ENCODE peak calls at places on chromosomes 6 and 20, in six cellular contexts. X, V, S, R, Z and P are unnamed samples.

GRCh38 chr6:95203153-95203754 is 374.1 kb upstream of the MANEA start:
- DNase-seq in V (peak), X (no peak), R (peak), Z (no peak), S (no peak), P (no peak)

GRCh38 chr6:2659882-2660281 is 90.8 kb downstream of the MYLK4 start:
- DNase-seq in R (no peak), Z (no peak), S (no peak), V (no peak), X (no peak), P (no peak)

GRCh38 chr6:98769546-98769945 is 64.8 kb upstream of the POU3F2 start:
- DNase-seq in R (no peak), S (no peak), V (no peak), X (no peak), Z (no peak), P (no peak)

GRCh38 chr20:29756664-29757063 is 1500.8 kb upstream of the DEFB115 start:
- DNase-seq in V (no peak), R (no peak), Z (no peak), S (no peak), X (no peak), P (no peak)

GRCh38 chr6:1504465-1504864 is 105.2 kb upstream of the FOXC1 start:
- DNase-seq in Z (no peak), X (no peak), V (no peak), S (no peak), R (no peak), P (peak)

GRCh38 chr6:101116337-101116736 is 235.2 kb upstream of the ASCC3 start:
- DNase-seq in S (no peak), X (no peak), V (no peak), Z (no peak), R (no peak), P (no peak)

GRCh38 chr6:159642995-159643394 is 50.0 kb downstream of the SOD2 start:
- DNase-seq in R (no peak), V (no peak), X (no peak), Z (no peak), S (no peak), P (no peak)

GRCh38 chr6:26033132-26033941 is 53.9 kb upstream of the HFE start:
- DNase-seq in S (peak), R (peak), Z (no peak), X (peak), V (peak), P (peak)

GRCh38 chr6:17863971-17864754 is 123.3 kb downstream of the KIF13A start:
- DNase-seq in R (no peak), X (no peak), S (no peak), V (no peak), Z (peak), P (no peak)

GRCh38 chr20:13996265-13996664 is 949 bp downstream of the MACROD2 start:
- DNase-seq in Z (no peak), S (no peak), V (no peak), X (no peak), R (no peak), P (no peak)

GRCh38 chr6:151240036-151240685 is 394 bp downstream of the AKAP12 start:
- DNase-seq in V (peak), R (peak), Z (peak), X (peak), S (no peak), P (peak)

GRCh38 chr20:11204926-11205768 is 531.3 kb upstream of the JAG1 start:
- DNase-seq in X (peak), Z (peak), V (peak), S (peak), R (peak), P (no peak)

GRCh38 chr6:87870606-87871005 is 168.6 kb upstream of the AKIRIN2 start:
- DNase-seq in S (no peak), V (no peak), Z (no peak), R (no peak), X (no peak), P (no peak)

GRCh38 chr6:108074359-108075144 is at the start of gene OSTM1:
- DNase-seq in V (peak), R (peak), Z (peak), X (peak), S (peak), P (peak)

GRCh38 chr20:6026051-6026450 is 27.8 kb downstream of the LRRN4 start:
- DNase-seq in Z (no peak), X (no peak), S (no peak), R (no peak), V (no peak), P (no peak)

GRCh38 chr6:139490482-139490881 is 116.0 kb upstream of the CITED2 start:
- DNase-seq in R (no peak), Z (no peak), V (no peak), S (no peak), X (no peak), P (no peak)

GRCh38 chr20:31560900-31561598 is 44.0 kb upstream of the ID1 start:
- DNase-seq in X (no peak), R (no peak), V (no peak), Z (peak), S (no peak), P (no peak)

GRCh38 chr6:161676566-161676965 is 402.7 kb upstream of the AGPAT4 start:
- DNase-seq in S (no peak), Z (no peak), V (no peak), X (no peak), R (no peak), P (no peak)

GRCh38 chr6:162337412-162337811 is 390.2 kb downstream of the PRKN start:
- DNase-seq in R (no peak), V (no peak), S (no peak), Z (no peak), X (no peak), P (no peak)

GRCh38 chr6:168388641-168389633 is 52.0 kb upstream of the SMOC2 start:
- DNase-seq in Z (no peak), V (no peak), R (no peak), X (no peak), S (no peak), P (no peak)

GRCh38 chr6:159762681-159763293 is 942 bp downstream of the ACAT2 start:
- DNase-seq in V (no peak), Z (peak), X (no peak), S (no peak), R (peak), P (no peak)

GRCh38 chr6:28727559-28728211 is 196.1 kb downstream of the TRIM27 start:
- DNase-seq in X (no peak), R (no peak), V (no peak), S (no peak), Z (no peak), P (no peak)

GRCh38 chr6:92050216-92050615 is 1369.1 kb downstream of the EPHA7 start:
- DNase-seq in S (no peak), R (no peak), V (no peak), Z (no peak), X (no peak), P (no peak)

GRCh38 chr6:24743265-24743943 is 24.4 kb upstream of the C6orf62 start:
- DNase-seq in Z (peak), X (no peak), V (no peak), R (peak), S (no peak), P (no peak)

GRCh38 chr20:50308166-50308512 is 117.5 kb downstream of the CEBPB start:
- DNase-seq in S (no peak), X (no peak), R (no peak), Z (no peak), V (no peak), P (no peak)

GRCh38 chr20:19338380-19338779 is 125.9 kb downstream of the SLC24A3 start:
- DNase-seq in Z (no peak), R (no peak), X (no peak), V (no peak), S (no peak), P (no peak)

GRCh38 chr20:8909596-8909995 is 159.3 kb upstream of the PLCB4 start:
- DNase-seq in X (no peak), S (no peak), V (no peak), Z (no peak), R (no peak), P (no peak)

GRCh38 chr20:3730803-3731370 is 1.6 kb upstream of the HSPA12B start:
- DNase-seq in R (no peak), V (no peak), S (no peak), X (no peak), Z (no peak), P (no peak)

GRCh38 chr6:150766201-150766997 is 99.1 kb upstream of the MTHFD1L start:
- DNase-seq in X (peak), R (no peak), V (no peak), S (no peak), Z (no peak), P (no peak)

GRCh38 chr20:36368869-36369268 is 62.7 kb downstream of the DLGAP4 start:
- DNase-seq in X (no peak), Z (no peak), R (no peak), V (no peak), S (no peak), P (no peak)